ENCODE peak calls at places on chromosomes 5 and 9, in five cellular contexts. Q is RWPE1; G is T-helper 17 cell; D is stimulated activated CD4-positive, alpha-beta T cell treated with anti-CD3 and anti-CD28 coated beads, Interleukin-15, amount 100 ng/mL, for 48 hours; I is activated T-helper 1 cell treated with anti-CD3 and anti-CD28 coated beads, Interleukin-2, amount 50 U/mL, for 16 hours. E is an unnamed sample.

GRCh38 chr5:151534345-151534744 is 56.8 kb downstream of the FAT2 start:
- DNase-seq in D (no peak), Q (no peak), G (no peak), I (no peak), E (no peak)

GRCh38 chr9:114521846-114522245 is 16.6 kb upstream of the WHRN start:
- DNase-seq in D (no peak), Q (no peak), G (no peak), I (no peak), E (no peak)

GRCh38 chr9:18857769-18858168 is 175.2 kb downstream of the SAXO1 start:
- DNase-seq in G (no peak), I (no peak), D (no peak), Q (no peak), E (no peak)

GRCh38 chr5:147415663-147416062 is 94.2 kb downstream of the DPYSL3 start:
- DNase-seq in Q (no peak), D (no peak), G (no peak), I (no peak), E (no peak)

GRCh38 chr9:93111001-93111370 is 15.0 kb downstream of the CARD19 start:
- DNase-seq in D (no peak), G (no peak), I (no peak), Q (no peak), E (peak)

GRCh38 chr5:83464261-83464660 is 7.3 kb upstream of the VCAN start:
- DNase-seq in G (no peak), D (no peak), Q (no peak), I (no peak), E (no peak)

GRCh38 chr9:6567140-6567591 is 78.4 kb downstream of the GLDC start:
- DNase-seq in G (no peak), I (no peak), Q (peak), D (peak), E (peak)

GRCh38 chr5:102611312-102611711 is 112.5 kb upstream of the SLCO6A1 start:
- DNase-seq in D (no peak), I (no peak), G (no peak), Q (no peak), E (no peak)

GRCh38 chr5:95841914-95842812 is 19.6 kb upstream of the GLRX start:
- DNase-seq in I (no peak), D (no peak), G (no peak), Q (no peak), E (no peak)

GRCh38 chr5:124748687-124749594 is 2.5 kb upstream of the ZNF608 start:
- DNase-seq in I (no peak), Q (peak), D (no peak), G (no peak), E (peak)

GRCh38 chr5:96476654-96477053 is 43.6 kb upstream of the PCSK1 start:
- DNase-seq in I (no peak), Q (no peak), G (no peak), D (no peak), E (no peak)

GRCh38 chr9:132288956-132289355 is 65.8 kb downstream of the SETX start:
- DNase-seq in I (no peak), Q (no peak), G (no peak), D (no peak), E (no peak)

GRCh38 chr5:135977375-135977928 is 22.7 kb upstream of the LECT2 start:
- DNase-seq in G (peak), Q (no peak), D (peak), I (peak), E (peak)

GRCh38 chr5:94241288-94241651 is 377.1 kb downstream of the KIAA0825 start:
- DNase-seq in G (no peak), D (no peak), Q (peak), I (no peak), E (no peak)

GRCh38 chr5:124860271-124860670 is 113.8 kb upstream of the ZNF608 start:
- DNase-seq in I (no peak), Q (no peak), G (no peak), D (no peak), E (no peak)

GRCh38 chr5:135881244-135881643 is 14.4 kb downstream of the IL9 start:
- DNase-seq in I (no peak), Q (no peak), D (no peak), G (no peak), E (no peak)

GRCh38 chr9:32954642-32955041 is 46.8 kb downstream of the APTX start:
- DNase-seq in Q (no peak), I (no peak), G (no peak), D (no peak), E (no peak)

GRCh38 chr5:40401965-40402364 is 277.8 kb upstream of the PTGER4 start:
- DNase-seq in Q (peak), I (no peak), G (no peak), D (no peak), E (no peak)

GRCh38 chr9:7671847-7672246 is 127.7 kb downstream of the DMAC1 start:
- DNase-seq in Q (no peak), G (no peak), I (no peak), D (no peak), E (no peak)

GRCh38 chr9:70218767-70219166 is 40.0 kb upstream of the SMC5 start:
- DNase-seq in G (no peak), Q (no peak), D (no peak), I (no peak), E (no peak)

GRCh38 chr9:123338710-123339665 is 17.0 kb upstream of the CRB2 start:
- DNase-seq in G (no peak), I (peak), D (peak), Q (no peak), E (peak)

GRCh38 chr5:14374100-14374499 is 207.5 kb upstream of the OTULINL start:
- DNase-seq in I (no peak), Q (peak), D (no peak), G (no peak), E (no peak)

GRCh38 chr5:101424530-101425175 is 521.6 kb upstream of the ST8SIA4 start:
- DNase-seq in Q (no peak), D (no peak), G (no peak), I (no peak), E (no peak)

GRCh38 chr9:110575169-110575568 is 4.4 kb downstream of the SVEP1 start:
- DNase-seq in G (no peak), I (no peak), Q (no peak), D (no peak), E (no peak)

GRCh38 chr5:132489051-132489770 is 1.4 kb downstream of the IRF1 start:
- DNase-seq in Q (no peak), G (peak), D (no peak), I (no peak), E (peak)

GRCh38 chr9:115939065-115939765 is 214.4 kb upstream of the PAPPA start:
- DNase-seq in I (no peak), Q (peak), G (no peak), D (no peak), E (no peak)

GRCh38 chr5:137866541-137867388 is 895 bp upstream of the MYOT start:
- DNase-seq in G (no peak), D (no peak), I (no peak), Q (no peak), E (no peak)

E was measured in dorsolateral prefrontal cortex.